ENCODE peak calls at places on chromosomes 4 and X, in six cellular contexts. S is Peyer's patch, B is tibial artery, G is astrocyte of the spinal cord, Q is testis, H is astrocyte. Z is an unnamed sample.

GRCh38 chrX:11913001-11913400 is 155.0 kb downstream of the MSL3 start:
- DNase-seq in S (no peak), B (no peak), G (no peak), Q (no peak), H (peak), Z (no peak)

GRCh38 chr4:166174717-166175510 is 301.9 kb downstream of the TLL1 start:
- DNase-seq in S (no peak), B (no peak), G (peak), Q (no peak), H (peak), Z (no peak)

GRCh38 chrX:105323951-105324350 is 103.5 kb upstream of the TEX13A start:
- DNase-seq in S (no peak), B (no peak), G (peak), Q (no peak), H (peak), Z (no peak)

GRCh38 chrX:27775984-27776383 is 31.8 kb upstream of the MAGEB10 start:
- DNase-seq in S (no peak), B (no peak), G (no peak), Q (no peak), H (no peak), Z (no peak)

GRCh38 chr4:82145850-82146249 is 227.9 kb downstream of the HNRNPD start:
- DNase-seq in S (no peak), B (no peak), G (no peak), Q (no peak), H (no peak), Z (no peak)

GRCh38 chr4:70300215-70300614 is 34.6 kb upstream of the CABS1 start:
- DNase-seq in S (no peak), B (no peak), G (no peak), Q (no peak), H (no peak), Z (no peak)

GRCh38 chr4:185305979-185306442 is 89.7 kb downstream of the LRP2BP start:
- DNase-seq in S (no peak), B (no peak), G (peak), Q (no peak), H (peak), Z (no peak)

GRCh38 chr4:26343041-26343403 is 22.2 kb downstream of the RBPJ start:
- DNase-seq in S (no peak), B (no peak), G (peak), Q (no peak), H (peak), Z (no peak)

GRCh38 chr4:71456841-71457240 is 118.0 kb downstream of the SLC4A4 start:
- DNase-seq in S (no peak), B (no peak), G (peak), Q (no peak), H (peak), Z (no peak)

GRCh38 chrX:135484636-135485289 is 35.7 kb upstream of the INTS6L start:
- DNase-seq in S (no peak), B (no peak), G (peak), Q (peak), H (peak), Z (no peak)

GRCh38 chr4:118012142-118012541 is 22.1 kb upstream of the NDST3 start:
- DNase-seq in S (no peak), B (no peak), G (peak), Q (no peak), H (no peak), Z (no peak)

GRCh38 chrX:81229901-81230300 is 28.0 kb downstream of the SH3BGRL start:
- DNase-seq in S (no peak), B (no peak), G (no peak), Q (no peak), H (no peak), Z (no peak)

GRCh38 chrX:125319646-125320521 is at the start of gene TEX13C:
- DNase-seq in S (no peak), B (no peak), G (no peak), Q (peak), H (no peak), Z (no peak)

GRCh38 chr4:7772708-7773385 is 166.8 kb downstream of the AFAP1 start:
- DNase-seq in S (peak), B (peak), G (no peak), Q (peak), H (no peak), Z (no peak)

GRCh38 chrX:40299028-40299479 is 201.3 kb upstream of the BCOR start:
- DNase-seq in S (no peak), B (no peak), G (no peak), Q (no peak), H (no peak), Z (no peak)

GRCh38 chr4:153326513-153326912 is 18.0 kb upstream of the MND1 start:
- DNase-seq in S (no peak), B (no peak), G (peak), Q (no peak), H (peak), Z (no peak)

GRCh38 chr4:118113220-118113619 is 78.9 kb downstream of the NDST3 start:
- DNase-seq in S (no peak), B (no peak), G (peak), Q (no peak), H (no peak), Z (no peak)

GRCh38 chr4:90503677-90504076 is 376.5 kb downstream of the CCSER1 start:
- DNase-seq in S (no peak), B (no peak), G (no peak), Q (no peak), H (no peak), Z (no peak)

GRCh38 chr4:178275671-178276360 is 833.6 kb upstream of the AGA start:
- DNase-seq in S (no peak), B (no peak), G (no peak), Q (peak), H (no peak), Z (no peak)

GRCh38 chr4:153512952-153513500 is 46.9 kb downstream of the TMEM131L start:
- DNase-seq in S (no peak), B (no peak), G (peak), Q (no peak), H (peak), Z (no peak)

GRCh38 chrX:17547658-17548057 is 172.7 kb downstream of the NHS start:
- DNase-seq in S (peak), B (peak), G (peak), Q (peak), H (peak), Z (peak)

GRCh38 chr4:94648699-94649098 is 109.1 kb upstream of the BMPR1B start:
- DNase-seq in S (no peak), B (no peak), G (no peak), Q (no peak), H (no peak), Z (no peak)

GRCh38 chr4:26076000-26076587 is 162.1 kb downstream of the SMIM20 start:
- DNase-seq in S (no peak), B (no peak), G (peak), Q (no peak), H (peak), Z (no peak)

GRCh38 chr4:74632634-74633033 is 161.7 kb downstream of the BTC start:
- DNase-seq in S (no peak), B (peak), G (peak), Q (peak), H (peak), Z (peak)

GRCh38 chrX:3262906-3263305 is 83.5 kb downstream of the MXRA5 start:
- DNase-seq in S (no peak), B (no peak), G (peak), Q (no peak), H (peak), Z (no peak)

GRCh38 chrX:133335027-133335426 is 80.3 kb downstream of the GPC4 start:
- DNase-seq in S (no peak), B (no peak), G (peak), Q (peak), H (no peak), Z (no peak)

GRCh38 chrX:19487520-19488200 is 27.6 kb downstream of the MAP3K15 start:
- DNase-seq in S (no peak), B (no peak), G (no peak), Q (no peak), H (no peak), Z (peak)

GRCh38 chr4:107492566-107492965 is 227.5 kb downstream of the PAPSS1 start:
- DNase-seq in S (no peak), B (no peak), G (no peak), Q (no peak), H (no peak), Z (peak)

GRCh38 chr4:12458621-12459020 is 1025.5 kb downstream of the RAB28 start:
- DNase-seq in S (no peak), B (no peak), G (no peak), Q (no peak), H (no peak), Z (no peak)

GRCh38 chr4:78601013-78601412 is 49.4 kb downstream of the ANXA3 start:
- DNase-seq in S (no peak), B (no peak), G (no peak), Q (no peak), H (peak), Z (no peak)

GRCh38 chr4:26239796-26240195 is 81.0 kb upstream of the RBPJ start:
- DNase-seq in S (no peak), B (no peak), G (no peak), Q (no peak), H (no peak), Z (no peak)

GRCh38 chr4:103292373-103292772 is 94.2 kb upstream of the CENPE start:
- DNase-seq in S (no peak), B (no peak), G (no peak), Q (no peak), H (no peak), Z (no peak)
- TF ChIP-seq CTCF in S (no peak), B (no peak), G (no peak), Q (no peak), H (no peak), Z (no peak)

DNA sequence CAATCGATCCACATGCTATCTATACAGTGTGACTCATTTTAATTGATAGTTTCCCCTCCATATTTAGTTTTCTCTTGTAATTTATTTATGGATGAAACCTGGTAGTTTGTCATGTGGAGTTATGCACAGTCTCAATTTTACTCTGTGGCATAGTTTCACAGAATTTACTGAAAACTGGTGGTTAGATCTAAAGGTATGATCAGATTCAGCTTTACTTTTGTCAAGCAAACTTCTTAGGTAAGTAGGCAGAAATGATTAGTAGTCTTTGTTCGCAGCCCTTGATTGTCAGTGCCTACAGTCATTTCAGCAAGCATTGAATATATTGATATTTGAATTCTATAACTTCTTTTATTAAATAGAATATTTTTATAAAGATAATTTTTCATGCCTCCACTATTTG is 2.5 kb downstream of the ADD1 start:
- DNase-seq in S (no peak), B (no peak), G (no peak), Q (no peak), H (no peak), Z (no peak)
- H3K4me3 ChIP-seq in S (no peak), B (no peak), G (no peak), Q (no peak), H (no peak), Z (no peak)

GRCh38 chrX:47562615-47563243 is 1.7 kb downstream of the ARAF start:
- DNase-seq in S (no peak), B (no peak), G (peak), Q (peak), H (no peak), Z (no peak)
- TF ChIP-seq CTCF in S (peak), B (peak), G (peak), Q (peak), H (peak), Z (no peak)

DNA sequence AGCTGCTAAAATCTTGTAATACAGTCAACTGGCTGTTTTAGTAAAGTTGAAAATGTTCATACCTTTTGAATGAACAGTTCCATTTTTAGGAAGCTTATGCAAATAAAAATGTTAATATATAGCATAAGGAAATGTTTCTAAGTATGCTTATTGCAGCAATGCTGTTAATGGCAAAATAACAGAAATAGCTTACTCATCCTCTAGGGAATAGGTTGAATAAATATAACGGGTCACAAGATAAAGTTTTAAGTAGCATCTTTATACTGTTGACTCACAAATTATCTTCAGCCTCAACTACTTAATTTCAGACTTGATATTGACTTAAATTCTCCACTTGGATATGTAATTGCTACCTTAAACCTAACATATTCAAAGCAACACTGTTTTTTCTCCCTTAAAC is 27.7 kb downstream of the HERC3 start:
- DNase-seq in S (no peak), B (no peak), G (no peak), Q (no peak), H (no peak), Z (no peak)
- H3K4me3 ChIP-seq in S (no peak), B (no peak), G (no peak), Q (no peak), H (no peak), Z (no peak)